ENCODE peak calls at places on chromosomes 2 and 18, in four cellular contexts. M is iPS DF 6.9, X is heart left ventricle, D is H9. I is an unnamed sample. For H3K4me1 and H3K27me3, the result is how much of the 10 kb centered on the place peaks cover.

GRCh38 chr18:13279181-13280065 is 60.9 kb downstream of the LDLRAD4 start:
- DNase-seq in M (no peak), X (no peak), D (no peak), I (no peak)

GRCh38 chr2:44713170-44713569 is 228.3 kb upstream of the SIX3 start:
- DNase-seq in D (no peak), X (no peak), M (no peak), I (no peak)

GRCh38 chr2:26646986-26647672 is 6.0 kb upstream of the CIB4 start:
- DNase-seq in M (no peak), D (peak), X (no peak), I (no peak)

GRCh38 chr2:52857722-52858121 is 909.9 kb upstream of the CHAC2 start:
- DNase-seq in D (no peak), M (no peak), X (no peak), I (no peak)

GRCh38 chr2:119252186-119253113 is 28.8 kb downstream of the STEAP3 start:
- DNase-seq in D (peak), M (no peak), X (no peak), I (no peak)

GRCh38 chr18:42412896-42413295 is 457.9 kb downstream of the PIK3C3 start:
- DNase-seq in M (no peak), X (no peak), D (no peak), I (no peak)

GRCh38 chr18:62487161-62487560 is 35.7 kb upstream of the ZCCHC2 start:
- DNase-seq in X (no peak), D (no peak), M (no peak), I (no peak)

GRCh38 chr2:137221797-137222492 is 456.6 kb downstream of the THSD7B start:
- DNase-seq in M (no peak), X (no peak), D (no peak), I (no peak)

GRCh38 chr18:9147440-9148238 is 11.1 kb downstream of the ANKRD12 start:
- DNase-seq in M (no peak), X (no peak), D (peak), I (no peak)

GRCh38 chr2:28449489-28450395 is 46.1 kb upstream of the PLB1 start:
- DNase-seq in M (no peak), D (no peak), X (no peak), I (no peak)

GRCh38 chr2:37802106-37802791 is 122.8 kb upstream of the RMDN2 start:
- DNase-seq in D (no peak), X (no peak), M (no peak), I (no peak)

GRCh38 chr2:33219850-33220275 is 256.6 kb upstream of the RASGRP3 start:
- DNase-seq in M (no peak), X (no peak), D (no peak), I (no peak)

GRCh38 chr2:186129767-186130581 is 356.1 kb upstream of the ZC3H15 start:
- DNase-seq in M (no peak), X (no peak), D (no peak), I (no peak)

GRCh38 chr2:65943099-65943786 is 491.7 kb upstream of the MEIS1 start:
- DNase-seq in D (no peak), M (no peak), X (no peak), I (no peak)

GRCh38 chr2:27897755-27898154 is 7.2 kb downstream of the BABAM2 start:
- DNase-seq in X (no peak), D (no peak), M (no peak), I (no peak)

GRCh38 chr2:37711308-37711731 is 39.9 kb upstream of the CDC42EP3 start:
- DNase-seq in D (peak), X (no peak), M (no peak), I (no peak)

DNA sequence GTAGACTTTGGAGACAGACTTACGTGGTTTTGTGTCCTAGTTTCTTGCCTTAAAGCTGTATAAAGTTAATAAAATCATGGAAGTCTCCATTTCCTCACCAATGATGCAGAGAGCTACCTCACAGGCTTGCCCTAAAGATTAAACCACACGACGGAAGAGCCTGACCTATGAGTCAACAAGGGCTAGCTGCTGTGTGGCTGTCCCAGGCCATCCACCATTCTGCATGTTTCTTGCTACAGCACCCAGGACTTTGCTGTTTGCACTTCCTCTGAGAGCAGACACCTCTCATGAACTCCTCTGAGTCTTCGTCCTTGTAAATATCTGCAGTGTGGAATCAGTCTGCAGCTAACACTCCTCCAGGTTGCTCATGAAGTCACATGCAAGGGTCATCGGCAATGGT is 160.0 kb upstream of the TRIB2 start:
- DNase-seq in M (no peak), X (no peak), D (no peak), I (no peak)
- H3K4me1 ChIP-seq in M (under half), X (under half), D (under half), I (under half)

GRCh38 chr2:121469361-121469760 is 61.3 kb upstream of the RNU4ATAC start:
- DNase-seq in X (no peak), D (no peak), M (no peak), I (no peak)

GRCh38 chr2:121473502-121473901 is 57.2 kb upstream of the RNU4ATAC start:
- DNase-seq in X (no peak), M (no peak), D (no peak), I (no peak)

GRCh38 chr2:121470917-121471316 is 59.8 kb upstream of the RNU4ATAC start:
- DNase-seq in D (no peak), X (no peak), M (no peak), I (no peak)

GRCh38 chr2:121471571-121472464 is 58.9 kb upstream of the RNU4ATAC start:
- DNase-seq in X (no peak), D (no peak), M (no peak), I (no peak)

GRCh38 chr2:121472465-121472993 is 58.2 kb upstream of the RNU4ATAC start:
- DNase-seq in X (no peak), D (no peak), M (no peak), I (no peak)
- H3K27me3 ChIP-seq in X (under half), D (under half), M (under half), I (under half)

GRCh38 chr2:20558391-20559150 is 92.3 kb downstream of the HS1BP3 start:
- DNase-seq in X (no peak), M (no peak), D (no peak), I (no peak)
- H3K4me1 ChIP-seq in X (under half), M (under half), D (under half), I (under half)

DNA sequence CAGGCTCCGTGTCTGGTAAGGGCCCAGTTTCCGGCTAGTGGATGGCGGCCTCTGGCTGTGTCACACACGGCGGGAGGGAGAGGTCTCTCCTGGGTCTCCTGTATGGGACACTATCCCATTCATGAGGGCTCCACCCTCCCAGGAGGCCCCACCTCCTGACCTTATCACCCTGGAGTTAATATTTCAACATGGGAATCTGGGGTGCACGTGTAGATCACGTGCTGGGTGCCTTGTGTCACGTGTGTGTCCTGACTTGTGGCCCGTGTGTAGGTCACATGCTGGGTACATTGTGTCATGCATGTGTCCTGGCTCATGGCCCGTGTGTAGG is 9.9 kb downstream of the NEU4 start:
- DNase-seq in X (no peak), D (no peak), M (no peak), I (peak)
- H3K27me3 ChIP-seq in X (under half), D (under half), M (under half), I (under half)

GRCh38 chr2:97845133-97845532 is 131.8 kb downstream of the ZAP70 start:
- DNase-seq in D (no peak), X (no peak), M (no peak), I (no peak)

GRCh38 chr2:97844311-97844859 is 131.0 kb downstream of the ZAP70 start:
- DNase-seq in D (no peak), M (no peak), X (no peak), I (no peak)

GRCh38 chr2:97849881-97850540 is 136.6 kb downstream of the ZAP70 start:
- DNase-seq in M (no peak), X (no peak), D (no peak), I (no peak)

GRCh38 chr2:97848347-97848746 is 135.0 kb downstream of the ZAP70 start:
- DNase-seq in D (no peak), X (no peak), M (no peak), I (no peak)

GRCh38 chr2:97845818-97846217 is 132.4 kb downstream of the ZAP70 start:
- DNase-seq in X (no peak), D (no peak), M (no peak), I (no peak)
- H3K4me1 ChIP-seq in X (under half), D (under half), M (under half), I (under half)

DNA sequence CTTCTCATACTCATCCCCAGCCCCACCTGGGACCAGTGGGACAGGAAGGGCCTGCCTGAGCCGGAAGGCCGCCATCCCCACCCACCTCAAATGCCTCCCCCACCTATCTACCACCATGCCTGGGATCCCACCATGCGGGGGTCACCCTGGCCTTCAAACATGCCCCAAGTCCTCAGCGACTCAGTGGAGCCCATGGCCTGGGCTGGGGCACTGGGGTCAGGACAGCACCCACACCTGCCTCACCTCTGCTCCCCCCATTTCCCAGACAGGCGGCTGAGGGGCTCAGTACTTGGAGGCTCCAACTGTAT is 7.6 kb downstream of the INHBB start:
- DNase-seq in X (peak), M (no peak), D (no peak), I (no peak)
- H3K27me3 ChIP-seq in X (under half), M (under half), D (under half), I (under half)

DNA sequence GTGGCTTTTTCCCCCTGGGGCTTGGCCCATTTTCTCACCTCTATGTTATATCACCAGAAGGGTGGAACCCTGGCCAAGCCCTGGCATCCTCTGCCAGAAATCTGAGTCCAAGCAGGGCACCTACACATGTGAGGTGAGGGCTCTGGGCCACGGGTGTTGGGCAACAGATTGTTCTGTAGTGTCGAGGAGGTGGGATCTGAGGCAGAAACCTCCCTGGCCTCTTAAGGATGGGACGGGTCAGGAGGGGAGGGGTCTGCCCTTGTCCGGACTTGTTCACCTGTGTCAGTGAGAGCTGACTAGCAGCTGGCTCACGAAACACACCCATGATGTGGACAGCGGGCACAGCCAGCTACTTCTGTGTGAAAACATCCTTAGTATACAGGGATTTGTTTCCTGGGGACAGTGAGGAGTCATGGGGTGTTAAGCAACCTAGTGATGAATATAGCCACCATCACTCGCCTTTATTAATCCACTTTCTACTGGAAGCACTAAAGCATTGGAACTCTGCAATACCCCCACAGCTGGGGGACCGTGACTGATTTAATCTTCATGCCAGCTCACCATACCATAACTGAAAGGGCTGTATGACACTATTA is 35.6 kb downstream of the EPAS1 start:
- DNase-seq in D (no peak), X (no peak), M (no peak), I (no peak)
- H3K4me1 ChIP-seq in D (under half), X (half or more), M (under half), I (half or more)

DNA sequence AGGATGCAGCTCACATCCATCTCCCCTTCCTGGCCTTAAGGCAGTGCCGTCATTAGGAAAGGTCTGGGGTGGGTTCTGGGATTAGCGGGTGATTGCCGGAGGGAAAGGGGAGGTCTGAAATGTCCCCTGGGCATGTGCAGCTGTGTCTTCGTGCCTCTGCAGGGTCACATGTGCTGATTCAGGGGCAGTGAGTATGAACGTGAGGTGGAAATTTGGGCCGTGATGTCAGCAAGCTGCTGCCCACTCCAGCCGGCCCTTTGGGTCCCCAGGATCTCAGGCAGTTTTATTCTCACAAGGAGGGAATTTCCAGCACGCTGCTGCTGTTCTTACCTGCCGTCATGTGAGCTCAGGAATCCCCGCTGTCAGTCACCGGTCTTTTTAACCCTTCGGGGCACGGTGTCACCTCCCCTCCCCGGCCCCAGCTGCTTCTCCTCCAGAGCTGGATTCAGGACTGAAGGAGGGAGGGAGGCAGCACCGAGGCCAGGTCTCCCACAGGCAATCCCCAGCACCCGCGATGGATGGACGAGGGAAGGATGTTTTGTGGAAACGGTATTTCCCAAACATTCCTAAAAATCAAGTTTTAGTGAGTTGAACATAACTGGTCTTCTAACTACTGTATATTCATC is 23.5 kb downstream of the GPR35 start:
- DNase-seq in D (no peak), X (no peak), M (no peak), I (peak)
- H3K27me3 ChIP-seq in D (under half), X (half or more), M (under half), I (under half)